ENCODE peak calls at places on chromosomes 6 and 20, in seven cellular contexts. One of them, this sample, is unnamed.

GRCh38 chr6:84467296-84467695 is 239.9 kb upstream of the CEP162 start:
- DNase-seq in fibroblast of lung: peak
- DNase-seq in A549: peak
- DNase-seq in K562: no peak
- DNase-seq in PC-3: peak
- DNase-seq in GM23248: no peak
- DNase-seq in neural progenitor cell: no peak
- DNase-seq in this sample: no peak

GRCh38 chr6:26561533-26562466 is 23.6 kb downstream of the HMGN4 start:
- DNase-seq in fibroblast of lung: no peak
- DNase-seq in A549: no peak
- DNase-seq in K562: no peak
- DNase-seq in PC-3: no peak
- DNase-seq in GM23248: no peak
- DNase-seq in neural progenitor cell: no peak
- DNase-seq in this sample: no peak

GRCh38 chr20:8932192-8933150 is 136.4 kb upstream of the PLCB4 start:
- DNase-seq in fibroblast of lung: peak
- DNase-seq in A549: peak
- DNase-seq in K562: no peak
- DNase-seq in PC-3: peak
- DNase-seq in GM23248: peak
- DNase-seq in neural progenitor cell: no peak
- DNase-seq in this sample: no peak

GRCh38 chr20:574297-574942 is 30.8 kb upstream of the CSNK2A1 start:
- DNase-seq in fibroblast of lung: no peak
- DNase-seq in A549: no peak
- DNase-seq in K562: no peak
- DNase-seq in PC-3: no peak
- DNase-seq in GM23248: no peak
- DNase-seq in neural progenitor cell: peak
- DNase-seq in this sample: no peak

GRCh38 chr6:169861431-169862045 is 110.1 kb downstream of the ERMARD start:
- DNase-seq in fibroblast of lung: no peak
- DNase-seq in A549: no peak
- DNase-seq in K562: no peak
- DNase-seq in PC-3: no peak
- DNase-seq in GM23248: no peak
- DNase-seq in neural progenitor cell: no peak
- DNase-seq in this sample: no peak

GRCh38 chr6:56370591-56371198 is 123.3 kb upstream of the COL21A1 start:
- DNase-seq in fibroblast of lung: peak
- DNase-seq in A549: peak
- DNase-seq in K562: no peak
- DNase-seq in PC-3: peak
- DNase-seq in GM23248: peak
- DNase-seq in neural progenitor cell: no peak
- DNase-seq in this sample: no peak

GRCh38 chr6:72861935-72862432 is 240.1 kb downstream of the KCNQ5 start:
- DNase-seq in fibroblast of lung: peak
- DNase-seq in A549: no peak
- DNase-seq in K562: no peak
- DNase-seq in PC-3: peak
- DNase-seq in GM23248: peak
- DNase-seq in neural progenitor cell: no peak
- DNase-seq in this sample: no peak

GRCh38 chr20:7980332-7981046 is 39.1 kb downstream of the TMX4 start:
- DNase-seq in fibroblast of lung: peak
- DNase-seq in A549: peak
- DNase-seq in K562: peak
- DNase-seq in PC-3: peak
- DNase-seq in GM23248: peak
- DNase-seq in neural progenitor cell: peak
- DNase-seq in this sample: no peak

GRCh38 chr6:134289204-134289575 is 28.7 kb downstream of the SGK1 start:
- DNase-seq in fibroblast of lung: no peak
- DNase-seq in A549: no peak
- DNase-seq in K562: no peak
- DNase-seq in PC-3: no peak
- DNase-seq in GM23248: peak
- DNase-seq in neural progenitor cell: no peak
- DNase-seq in this sample: no peak

GRCh38 chr6:127879685-127880084 is 21.2 kb downstream of the THEMIS start:
- DNase-seq in fibroblast of lung: peak
- DNase-seq in A549: no peak
- DNase-seq in K562: no peak
- DNase-seq in PC-3: no peak
- DNase-seq in GM23248: peak
- DNase-seq in neural progenitor cell: peak
- DNase-seq in this sample: no peak
- H3K4me2 ChIP-seq in fibroblast of lung: no peak
- H3K4me2 ChIP-seq in A549: no peak
- H3K4me2 ChIP-seq in K562: no peak
- H3K4me2 ChIP-seq in PC-3: no peak
- H3K4me2 ChIP-seq in GM23248: peak
- H3K4me2 ChIP-seq in neural progenitor cell: peak
- H3K4me2 ChIP-seq in this sample: no peak

GRCh38 chr6:157019733-157020132 is 242.6 kb downstream of the ARID1B start:
- DNase-seq in fibroblast of lung: peak
- DNase-seq in A549: no peak
- DNase-seq in K562: no peak
- DNase-seq in PC-3: peak
- DNase-seq in GM23248: peak
- DNase-seq in neural progenitor cell: no peak
- DNase-seq in this sample: no peak
- H3K4me2 ChIP-seq in fibroblast of lung: peak
- H3K4me2 ChIP-seq in A549: no peak
- H3K4me2 ChIP-seq in K562: peak
- H3K4me2 ChIP-seq in PC-3: peak
- H3K4me2 ChIP-seq in GM23248: peak
- H3K4me2 ChIP-seq in neural progenitor cell: peak
- H3K4me2 ChIP-seq in this sample: peak

GRCh38 chr6:14107000-14107399 is 10.6 kb upstream of the CD83 start:
- DNase-seq in fibroblast of lung: no peak
- DNase-seq in A549: no peak
- DNase-seq in K562: no peak
- DNase-seq in PC-3: no peak
- DNase-seq in GM23248: no peak
- DNase-seq in neural progenitor cell: no peak
- DNase-seq in this sample: no peak
- H3K4me2 ChIP-seq in fibroblast of lung: no peak
- H3K4me2 ChIP-seq in A549: no peak
- H3K4me2 ChIP-seq in K562: no peak
- H3K4me2 ChIP-seq in PC-3: no peak
- H3K4me2 ChIP-seq in GM23248: no peak
- H3K4me2 ChIP-seq in neural progenitor cell: no peak
- H3K4me2 ChIP-seq in this sample: no peak

GRCh38 chr6:4426916-4427315 is 291.5 kb upstream of the ECI2 start:
- DNase-seq in fibroblast of lung: no peak
- DNase-seq in A549: no peak
- DNase-seq in K562: no peak
- DNase-seq in PC-3: no peak
- DNase-seq in GM23248: no peak
- DNase-seq in neural progenitor cell: peak
- DNase-seq in this sample: no peak

GRCh38 chr6:4420160-4420865 is 284.9 kb upstream of the ECI2 start:
- DNase-seq in fibroblast of lung: no peak
- DNase-seq in A549: no peak
- DNase-seq in K562: no peak
- DNase-seq in PC-3: no peak
- DNase-seq in GM23248: no peak
- DNase-seq in neural progenitor cell: no peak
- DNase-seq in this sample: no peak

DNA sequence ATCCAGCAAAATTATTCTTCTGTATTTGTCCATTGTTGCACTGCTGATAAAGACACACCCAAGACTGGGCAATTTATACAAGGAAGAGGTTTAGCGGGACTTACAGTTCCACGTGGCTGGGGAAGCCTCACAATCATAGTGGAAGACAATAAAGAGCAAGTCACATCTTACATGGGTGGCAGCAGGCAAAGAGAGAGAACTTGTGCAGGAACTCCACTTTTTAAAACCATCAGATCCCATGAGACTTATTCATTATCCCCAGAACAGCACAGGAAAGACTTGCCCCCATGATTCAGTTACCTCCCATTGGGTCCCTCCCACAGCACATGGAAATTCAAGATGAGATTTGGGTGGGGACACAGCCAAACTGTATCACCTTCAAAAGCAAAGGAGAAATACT is 286.5 kb upstream of the ECI2 start:
- DNase-seq in fibroblast of lung: no peak
- DNase-seq in A549: no peak
- DNase-seq in K562: no peak
- DNase-seq in PC-3: no peak
- DNase-seq in GM23248: no peak
- DNase-seq in neural progenitor cell: no peak
- DNase-seq in this sample: no peak
- H3K4me2 ChIP-seq in fibroblast of lung: no peak
- H3K4me2 ChIP-seq in A549: no peak
- H3K4me2 ChIP-seq in K562: no peak
- H3K4me2 ChIP-seq in PC-3: no peak
- H3K4me2 ChIP-seq in GM23248: no peak
- H3K4me2 ChIP-seq in neural progenitor cell: no peak
- H3K4me2 ChIP-seq in this sample: no peak

DNA sequence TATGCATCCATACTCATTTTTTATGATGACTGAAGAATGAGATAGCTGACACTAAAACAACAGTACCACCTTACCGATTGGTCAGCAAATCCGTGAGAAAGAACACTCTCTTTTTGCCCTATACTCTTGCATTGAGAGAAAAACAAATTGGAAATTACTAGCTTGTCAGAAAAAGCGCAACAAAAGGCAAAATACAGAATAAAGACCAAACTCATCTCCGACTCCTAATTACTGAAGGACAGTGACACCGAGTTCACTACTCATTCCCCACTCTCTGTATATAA is 2.1 kb downstream of the MCUR1 start:
- DNase-seq in fibroblast of lung: no peak
- DNase-seq in A549: no peak
- DNase-seq in K562: no peak
- DNase-seq in PC-3: no peak
- DNase-seq in GM23248: no peak
- DNase-seq in neural progenitor cell: no peak
- DNase-seq in this sample: no peak
- H3K4me2 ChIP-seq in fibroblast of lung: no peak
- H3K4me2 ChIP-seq in A549: peak
- H3K4me2 ChIP-seq in K562: peak
- H3K4me2 ChIP-seq in PC-3: peak
- H3K4me2 ChIP-seq in GM23248: no peak
- H3K4me2 ChIP-seq in neural progenitor cell: peak
- H3K4me2 ChIP-seq in this sample: peak

GRCh38 chr20:37524221-37524700 is 3.2 kb downstream of the NNAT start:
- DNase-seq in fibroblast of lung: no peak
- DNase-seq in A549: no peak
- DNase-seq in K562: peak
- DNase-seq in PC-3: no peak
- DNase-seq in GM23248: no peak
- DNase-seq in neural progenitor cell: no peak
- DNase-seq in this sample: no peak
- H3K4me2 ChIP-seq in fibroblast of lung: no peak
- H3K4me2 ChIP-seq in A549: no peak
- H3K4me2 ChIP-seq in K562: no peak
- H3K4me2 ChIP-seq in PC-3: peak
- H3K4me2 ChIP-seq in GM23248: peak
- H3K4me2 ChIP-seq in neural progenitor cell: no peak
- H3K4me2 ChIP-seq in this sample: peak

GRCh38 chr20:63768591-63769515 is 29.3 kb downstream of the SLC2A4RG start:
- DNase-seq in fibroblast of lung: no peak
- DNase-seq in A549: no peak
- DNase-seq in K562: no peak
- DNase-seq in PC-3: no peak
- DNase-seq in GM23248: no peak
- DNase-seq in neural progenitor cell: no peak
- DNase-seq in this sample: no peak
- H3K4me2 ChIP-seq in fibroblast of lung: no peak
- H3K4me2 ChIP-seq in A549: no peak
- H3K4me2 ChIP-seq in K562: no peak
- H3K4me2 ChIP-seq in PC-3: no peak
- H3K4me2 ChIP-seq in GM23248: no peak
- H3K4me2 ChIP-seq in neural progenitor cell: no peak
- H3K4me2 ChIP-seq in this sample: no peak

GRCh38 chr6:138330763-138331162 is 46.9 kb upstream of the SMIM28 start:
- DNase-seq in fibroblast of lung: no peak
- DNase-seq in A549: no peak
- DNase-seq in K562: no peak
- DNase-seq in PC-3: no peak
- DNase-seq in GM23248: no peak
- DNase-seq in neural progenitor cell: no peak
- DNase-seq in this sample: no peak

GRCh38 chr6:138328210-138328609 is 49.5 kb upstream of the SMIM28 start:
- DNase-seq in fibroblast of lung: no peak
- DNase-seq in A549: no peak
- DNase-seq in K562: no peak
- DNase-seq in PC-3: no peak
- DNase-seq in GM23248: no peak
- DNase-seq in neural progenitor cell: no peak
- DNase-seq in this sample: no peak

GRCh38 chr6:138334000-138334399 is 43.7 kb upstream of the SMIM28 start:
- DNase-seq in fibroblast of lung: no peak
- DNase-seq in A549: no peak
- DNase-seq in K562: no peak
- DNase-seq in PC-3: no peak
- DNase-seq in GM23248: no peak
- DNase-seq in neural progenitor cell: no peak
- DNase-seq in this sample: no peak

GRCh38 chr6:138331984-138332383 is 45.7 kb upstream of the SMIM28 start:
- DNase-seq in fibroblast of lung: no peak
- DNase-seq in A549: no peak
- DNase-seq in K562: no peak
- DNase-seq in PC-3: no peak
- DNase-seq in GM23248: no peak
- DNase-seq in neural progenitor cell: no peak
- DNase-seq in this sample: no peak

DNA sequence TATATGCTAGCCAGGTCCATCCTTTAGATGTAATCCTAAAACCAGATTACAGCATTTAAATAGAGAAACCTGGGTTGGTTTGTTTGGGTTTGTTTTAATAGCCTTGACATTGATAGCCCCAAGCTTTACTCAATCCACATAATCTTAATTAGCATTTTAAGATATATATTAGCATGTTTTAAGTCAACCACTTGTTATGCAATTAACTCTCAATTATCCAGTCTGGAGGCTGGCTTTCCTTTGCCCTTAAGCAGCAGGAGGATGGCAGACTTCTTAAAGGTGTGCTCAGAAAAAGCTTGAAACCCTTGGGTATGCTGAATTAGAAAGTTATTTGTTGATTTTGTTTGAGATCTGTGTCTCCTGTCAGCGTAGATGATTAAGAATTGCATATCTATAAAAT is 46.3 kb upstream of the SMIM28 start:
- DNase-seq in fibroblast of lung: no peak
- DNase-seq in A549: no peak
- DNase-seq in K562: no peak
- DNase-seq in PC-3: no peak
- DNase-seq in GM23248: no peak
- DNase-seq in neural progenitor cell: no peak
- DNase-seq in this sample: no peak
- H3K4me2 ChIP-seq in fibroblast of lung: no peak
- H3K4me2 ChIP-seq in A549: no peak
- H3K4me2 ChIP-seq in K562: no peak
- H3K4me2 ChIP-seq in PC-3: no peak
- H3K4me2 ChIP-seq in GM23248: no peak
- H3K4me2 ChIP-seq in neural progenitor cell: no peak
- H3K4me2 ChIP-seq in this sample: no peak